ENCODE peak calls at places on chromosomes 16 and 17, in eight cellular contexts. One of them, this sample, is unnamed.

GRCh38 chr16:10594312-10594950 is 14.0 kb upstream of the EMP2 start:
- DNase-seq in ovary: no peak
- DNase-seq in endothelial cell of umbilical vein: no peak
- DNase-seq in lower leg skin: peak
- DNase-seq in stomach: peak
- DNase-seq in Peyer's patch: peak
- DNase-seq in H1: no peak
- DNase-seq in A549: no peak
- DNase-seq in this sample: no peak

GRCh38 chr17:75364078-75364477 is 41.4 kb downstream of the GRB2 start:
- DNase-seq in endothelial cell of umbilical vein: no peak
- DNase-seq in stomach: no peak
- DNase-seq in H1: no peak
- DNase-seq in ovary: no peak
- DNase-seq in lower leg skin: no peak
- DNase-seq in A549: no peak
- DNase-seq in Peyer's patch: no peak
- DNase-seq in this sample: no peak

GRCh38 chr17:77679589-77679988 is 278.9 kb upstream of the TNRC6C start:
- DNase-seq in stomach: no peak
- DNase-seq in Peyer's patch: no peak
- DNase-seq in H1: no peak
- DNase-seq in A549: no peak
- DNase-seq in ovary: no peak
- DNase-seq in endothelial cell of umbilical vein: no peak
- DNase-seq in lower leg skin: no peak
- DNase-seq in this sample: no peak

GRCh38 chr17:77140878-77141767 is at the start of gene SEC14L1:
- DNase-seq in H1: peak
- DNase-seq in ovary: peak
- DNase-seq in stomach: peak
- DNase-seq in A549: peak
- DNase-seq in lower leg skin: no peak
- DNase-seq in Peyer's patch: peak
- DNase-seq in endothelial cell of umbilical vein: no peak
- DNase-seq in this sample: peak

GRCh38 chr16:62194828-62195227 is 158.6 kb upstream of the CDH8 start:
- DNase-seq in A549: no peak
- DNase-seq in Peyer's patch: no peak
- DNase-seq in endothelial cell of umbilical vein: no peak
- DNase-seq in stomach: no peak
- DNase-seq in ovary: no peak
- DNase-seq in lower leg skin: no peak
- DNase-seq in H1: no peak
- DNase-seq in this sample: no peak

GRCh38 chr16:69865701-69866100 is 85.4 kb upstream of the CLEC18A start:
- DNase-seq in Peyer's patch: no peak
- DNase-seq in A549: no peak
- DNase-seq in stomach: peak
- DNase-seq in endothelial cell of umbilical vein: no peak
- DNase-seq in ovary: no peak
- DNase-seq in H1: no peak
- DNase-seq in lower leg skin: no peak
- DNase-seq in this sample: peak

GRCh38 chr17:77233635-77234334 is 93.0 kb downstream of the SEC14L1 start:
- DNase-seq in Peyer's patch: no peak
- DNase-seq in endothelial cell of umbilical vein: peak
- DNase-seq in stomach: peak
- DNase-seq in H1: no peak
- DNase-seq in lower leg skin: no peak
- DNase-seq in A549: peak
- DNase-seq in ovary: no peak
- DNase-seq in this sample: peak

GRCh38 chr16:19938536-19938935 is 53.9 kb upstream of the GPRC5B start:
- DNase-seq in H1: no peak
- DNase-seq in A549: no peak
- DNase-seq in lower leg skin: no peak
- DNase-seq in ovary: no peak
- DNase-seq in Peyer's patch: no peak
- DNase-seq in stomach: no peak
- DNase-seq in endothelial cell of umbilical vein: no peak
- DNase-seq in this sample: no peak

DNA sequence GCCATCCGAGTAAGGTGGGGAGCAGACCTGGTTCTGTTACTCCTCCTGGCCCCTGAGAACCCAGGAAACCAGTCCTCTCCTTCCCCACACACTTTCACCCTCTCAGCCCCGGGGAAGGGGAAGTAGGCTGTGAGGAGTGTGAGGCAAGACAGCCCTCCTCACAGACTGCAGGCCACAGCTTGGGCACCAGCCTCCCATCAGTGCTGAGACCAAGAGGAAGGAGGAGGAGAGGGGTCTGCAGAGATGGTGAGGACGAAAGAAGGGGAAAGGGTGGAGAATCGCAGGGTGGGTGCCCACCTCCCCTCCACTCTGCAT is 7.0 kb downstream of the G6PC3 start:
- DNase-seq in Peyer's patch: no peak
- DNase-seq in stomach: no peak
- DNase-seq in endothelial cell of umbilical vein: no peak
- DNase-seq in A549: no peak
- DNase-seq in ovary: no peak
- DNase-seq in H1: no peak
- DNase-seq in lower leg skin: no peak
- DNase-seq in this sample: no peak
- TF ChIP-seq POLR2A in Peyer's patch: no peak
- TF ChIP-seq POLR2A in stomach: no peak
- TF ChIP-seq POLR2A in endothelial cell of umbilical vein: no peak
- TF ChIP-seq POLR2A in A549: no peak
- TF ChIP-seq POLR2A in ovary: no peak
- TF ChIP-seq POLR2A in H1: no peak
- TF ChIP-seq POLR2A in lower leg skin: no peak
- TF ChIP-seq POLR2A in this sample: no peak

GRCh38 chr17:64519601-64520000 is 12.8 kb downstream of the CEP95 start:
- DNase-seq in Peyer's patch: no peak
- DNase-seq in endothelial cell of umbilical vein: no peak
- DNase-seq in H1: no peak
- DNase-seq in A549: no peak
- DNase-seq in ovary: no peak
- DNase-seq in lower leg skin: no peak
- DNase-seq in stomach: no peak
- DNase-seq in this sample: no peak

GRCh38 chr17:64515419-64515818 is 8.6 kb downstream of the CEP95 start:
- DNase-seq in Peyer's patch: no peak
- DNase-seq in H1: no peak
- DNase-seq in lower leg skin: no peak
- DNase-seq in stomach: no peak
- DNase-seq in A549: no peak
- DNase-seq in ovary: no peak
- DNase-seq in endothelial cell of umbilical vein: no peak
- DNase-seq in this sample: no peak

GRCh38 chr17:64520359-64520758 is 13.6 kb downstream of the CEP95 start:
- DNase-seq in stomach: no peak
- DNase-seq in lower leg skin: no peak
- DNase-seq in H1: no peak
- DNase-seq in A549: no peak
- DNase-seq in endothelial cell of umbilical vein: no peak
- DNase-seq in Peyer's patch: no peak
- DNase-seq in ovary: no peak
- DNase-seq in this sample: no peak
- TF ChIP-seq POLR2A in stomach: no peak
- TF ChIP-seq POLR2A in lower leg skin: no peak
- TF ChIP-seq POLR2A in H1: no peak
- TF ChIP-seq POLR2A in A549: no peak
- TF ChIP-seq POLR2A in endothelial cell of umbilical vein: no peak
- TF ChIP-seq POLR2A in Peyer's patch: no peak
- TF ChIP-seq POLR2A in ovary: no peak
- TF ChIP-seq POLR2A in this sample: no peak

GRCh38 chr17:44775136-44775837 is 16.5 kb downstream of the ADAM11 start:
- DNase-seq in endothelial cell of umbilical vein: peak
- DNase-seq in stomach: peak
- DNase-seq in H1: peak
- DNase-seq in lower leg skin: peak
- DNase-seq in Peyer's patch: peak
- DNase-seq in ovary: peak
- DNase-seq in A549: peak
- DNase-seq in this sample: peak
- TF ChIP-seq POLR2A in endothelial cell of umbilical vein: no peak
- TF ChIP-seq POLR2A in stomach: no peak
- TF ChIP-seq POLR2A in H1: no peak
- TF ChIP-seq POLR2A in lower leg skin: no peak
- TF ChIP-seq POLR2A in Peyer's patch: no peak
- TF ChIP-seq POLR2A in ovary: no peak
- TF ChIP-seq POLR2A in A549: peak
- TF ChIP-seq POLR2A in this sample: no peak

GRCh38 chr17:59331929-59332889 is 754 bp downstream of the YPEL2 start:
- DNase-seq in lower leg skin: peak
- DNase-seq in ovary: peak
- DNase-seq in A549: no peak
- DNase-seq in endothelial cell of umbilical vein: no peak
- DNase-seq in Peyer's patch: peak
- DNase-seq in stomach: peak
- DNase-seq in H1: peak
- DNase-seq in this sample: peak
- TF ChIP-seq POLR2A in lower leg skin: no peak
- TF ChIP-seq POLR2A in ovary: peak
- TF ChIP-seq POLR2A in A549: no peak
- TF ChIP-seq POLR2A in endothelial cell of umbilical vein: no peak
- TF ChIP-seq POLR2A in Peyer's patch: no peak
- TF ChIP-seq POLR2A in stomach: no peak
- TF ChIP-seq POLR2A in H1: no peak
- TF ChIP-seq POLR2A in this sample: peak

DNA sequence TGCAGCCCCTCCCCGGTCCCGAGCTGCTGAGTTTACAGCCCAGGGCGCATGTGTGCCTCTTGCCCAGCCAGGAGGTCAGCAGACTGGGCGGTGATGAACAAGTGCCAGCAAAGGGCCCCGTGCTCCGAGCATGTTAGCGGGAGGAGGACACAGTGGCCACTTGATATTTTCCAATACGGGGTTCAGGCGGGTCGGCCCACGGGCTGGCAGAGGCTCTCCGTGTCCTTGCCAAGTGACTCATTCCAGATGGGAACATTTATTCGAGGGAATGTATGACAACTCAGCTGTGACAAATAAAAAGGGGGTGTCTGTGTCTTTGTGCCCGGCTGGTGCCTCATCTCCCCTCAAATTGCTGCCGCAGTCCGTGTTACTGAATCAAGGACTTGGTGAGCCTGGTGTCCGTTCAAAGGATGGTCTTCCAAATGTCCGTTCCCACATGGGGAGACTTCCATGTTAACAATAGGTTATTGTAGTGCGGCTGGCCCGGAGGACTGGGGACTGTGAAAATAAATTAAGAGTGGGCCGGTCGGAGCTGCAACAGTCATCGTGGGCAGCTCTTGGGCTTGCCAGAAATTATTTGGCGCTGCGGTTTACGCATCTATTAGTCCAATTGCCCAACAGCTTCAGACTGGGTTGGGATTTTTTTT is 173.9 kb upstream of the CIBAR2 start:
- DNase-seq in H1: no peak
- DNase-seq in stomach: peak
- DNase-seq in endothelial cell of umbilical vein: peak
- DNase-seq in lower leg skin: peak
- DNase-seq in Peyer's patch: no peak
- DNase-seq in ovary: no peak
- DNase-seq in A549: no peak
- DNase-seq in this sample: no peak
- TF ChIP-seq POLR2A in H1: no peak
- TF ChIP-seq POLR2A in stomach: no peak
- TF ChIP-seq POLR2A in endothelial cell of umbilical vein: no peak
- TF ChIP-seq POLR2A in lower leg skin: no peak
- TF ChIP-seq POLR2A in Peyer's patch: no peak
- TF ChIP-seq POLR2A in ovary: no peak
- TF ChIP-seq POLR2A in A549: no peak
- TF ChIP-seq POLR2A in this sample: no peak

This sample was measured in erythroblast.